ENCODE peak calls at places on chromosomes 6 and 20, in nine cellular contexts. K is CD8-positive, alpha-beta memory T cell; F is stimulated activated effector memory CD8-positive, alpha-beta T cell treated with anti-CD3 and anti-CD28 coated beads, Interleukin-12 subunit alpha, Interleukin-12 subunit beta, amount 100 ng/mL, for 72 hours; M is naive B cell; R is NCI-H748 treated with DMSO at 0.1 percent for 48 hours; N is activated T-cell treated with anti-CD3 and anti-CD28 coated beads for 1 hour; S is cardiac septum; T is epithelial cell of esophagus; C is left lung. V is an unnamed sample.
A peak's percentile ranks its signal among the peaks of the same experiment; 100 is the strongest.

GRCh38 chr6:19736066-19736465 is 101.1 kb upstream of the ID4 start:
- DNase-seq in N (no peak), F (no peak), K (no peak), T (no peak), M (no peak), R (no peak), C (no peak), S (no peak), V (no peak)

GRCh38 chr6:157194110-157194509 is 129.2 kb downstream of the TMEM242 start:
- DNase-seq in R (no peak), F (no peak), S (no peak), N (no peak), T (no peak), C (no peak), M (no peak), K (no peak), V (no peak)

GRCh38 chr6:46465294-46466165 is 25.7 kb downstream of the RCAN2 start:
- DNase-seq in K (no peak), R (no peak), N (no peak), C (no peak), T (peak; percentile 18), S (no peak), F (no peak), M (no peak), V (no peak)

GRCh38 chr6:31579119-31579505 is 3.1 kb downstream of the LTB start:
- DNase-seq in M (no peak), R (no peak), N (peak; percentile 27), S (no peak), K (no peak), F (no peak), T (no peak), C (no peak), V (no peak)

GRCh38 chr6:83615025-83615999 is 93.6 kb downstream of the SNAP91 start:
- DNase-seq in T (peak; percentile 43), F (no peak), R (peak; percentile 34), K (peak; percentile 7), S (no peak), M (peak; percentile 15), N (no peak), C (no peak), V (no peak)

GRCh38 chr6:35973670-35974222 is 50.7 kb downstream of the SLC26A8 start:
- DNase-seq in N (no peak), S (no peak), R (no peak), T (peak; percentile 14), M (no peak), K (no peak), F (peak; percentile 12), C (peak; percentile 32), V (no peak)

GRCh38 chr20:9388160-9388825 is 126.1 kb upstream of the LAMP5 start:
- DNase-seq in C (no peak), M (no peak), K (no peak), N (no peak), S (no peak), F (no peak), R (no peak), T (no peak), V (no peak)

GRCh38 chr20:49542514-49542991 is 25.4 kb downstream of the PTGIS start:
- DNase-seq in C (no peak), S (no peak), F (no peak), N (no peak), K (no peak), T (no peak), R (no peak), M (no peak), V (no peak)

GRCh38 chr20:58906894-58907293 is 54.4 kb downstream of the GNAS start:
- DNase-seq in S (no peak), M (no peak), C (no peak), F (no peak), T (peak; percentile 91), R (no peak), N (no peak), K (no peak), V (no peak)

GRCh38 chr6:31586596-31586995 is 519 bp downstream of the LST1 start:
- DNase-seq in R (no peak), C (peak; percentile 62), T (no peak), F (no peak), N (no peak), M (peak; percentile 82), K (peak; percentile 56), S (peak; percentile 83), V (no peak)

GRCh38 chr6:120981835-120982234 is 352.4 kb downstream of the TBC1D32 start:
- DNase-seq in R (no peak), S (no peak), K (no peak), N (no peak), C (no peak), M (no peak), T (no peak), F (no peak), V (no peak)

GRCh38 chr20:5261763-5262162 is 55.0 kb downstream of the PROKR2 start:
- DNase-seq in T (no peak), N (no peak), C (no peak), F (no peak), R (no peak), S (no peak), M (no peak), K (no peak), V (no peak)

GRCh38 chr6:2957696-2958330 is 13.6 kb downstream of the SERPINB6 start:
- DNase-seq in S (no peak), N (no peak), F (no peak), C (no peak), R (no peak), T (no peak), K (no peak), M (no peak), V (no peak)

V was measured in NCI-H1092.